ENCODE peak calls at places on chromosomes 11 and 22, in nine cellular contexts. D is ELF-1; R is GM04504; X is stimulated activated naive CD8-positive, alpha-beta T cell treated with anti-CD3 and anti-CD28 coated beads, Interleukin-15, amount 100 ng/mL, for 72 hours; C is MV-4-11; Z is hypothalamus; T is PC-3; A is T-cell; N is GM13976. S is an unnamed sample.

GRCh38 chr11:76891285-76891684 is 30.6 kb downstream of the ACER3 start:
- DNase-seq in D (no peak), X (no peak), C (no peak), Z (no peak), A (no peak), R (no peak), T (peak), N (no peak), S (no peak)

GRCh38 chr22:35921777-35922176 is 106.8 kb downstream of the RBFOX2 start:
- DNase-seq in X (peak), T (peak), A (no peak), Z (peak), D (peak), C (peak), R (peak), N (peak), S (no peak)

GRCh38 chr22:44701187-44701586 is 817 bp upstream of the PRR5 start:
- DNase-seq in A (no peak), C (no peak), N (no peak), Z (no peak), R (no peak), D (no peak), T (no peak), X (no peak), S (no peak)

GRCh38 chr11:393219-394033 is 583 bp upstream of the PKP3 start:
- DNase-seq in X (no peak), Z (no peak), N (no peak), R (peak), C (no peak), A (no peak), T (peak), D (peak), S (no peak)

GRCh38 chr22:38017272-38017920 is 33.0 kb upstream of the SOX10 start:
- DNase-seq in T (no peak), R (no peak), A (no peak), N (no peak), D (no peak), Z (peak), C (peak), X (no peak), S (no peak)

GRCh38 chr11:105903113-105903512 is 118.9 kb downstream of the MSANTD4 start:
- DNase-seq in T (no peak), N (no peak), R (no peak), C (no peak), A (no peak), Z (no peak), X (no peak), D (no peak), S (no peak)

GRCh38 chr22:50627452-50627913 is 469 bp downstream of the ARSA start:
- DNase-seq in Z (no peak), T (no peak), N (peak), R (no peak), C (no peak), A (no peak), X (peak), D (no peak), S (no peak)

GRCh38 chr11:95228081-95228859 is 2.7 kb downstream of the SESN3 start:
- DNase-seq in R (no peak), N (no peak), Z (no peak), X (no peak), C (no peak), A (no peak), D (no peak), T (peak), S (no peak)

GRCh38 chr11:8023831-8024555 is 36.9 kb downstream of the EIF3F start:
- DNase-seq in D (no peak), T (no peak), X (no peak), Z (no peak), A (no peak), C (no peak), R (no peak), N (no peak), S (peak)

GRCh38 chr22:49403102-49403501 is 424.6 kb downstream of the BRD1 start:
- DNase-seq in A (no peak), T (no peak), D (no peak), N (no peak), C (no peak), X (no peak), R (no peak), Z (no peak), S (no peak)

GRCh38 chr11:78564889-78565467 is 9.7 kb downstream of the NARS2 start:
- DNase-seq in C (peak), Z (no peak), A (no peak), X (no peak), T (peak), R (no peak), D (no peak), N (no peak), S (no peak)

GRCh38 chr11:82996966-82997606 is 74.6 kb downstream of the RAB30 start:
- DNase-seq in D (peak), R (no peak), X (peak), Z (no peak), C (no peak), T (peak), A (no peak), N (peak), S (no peak)

S was measured in esophagus muscularis mucosa.